ENCODE peak calls at places on chromosome 22, in eight cellular contexts. U, Z, W, C, N, J, H and G are unnamed samples.

GRCh38 chr22:37549704-37550059 is 10.6 kb upstream of the CDC42EP1 start:
- DNase-seq in U (no peak), Z (no peak), W (no peak), C (no peak), N (peak; percentile 64), J (no peak), H (peak; percentile 70), G (no peak)

GRCh38 chr22:28795932-28796856 is 4.2 kb downstream of the XBP1 start:
- DNase-seq in U (no peak), Z (no peak), W (no peak), C (no peak), N (no peak), J (no peak), H (no peak), G (no peak)

GRCh38 chr22:22074634-22075381 is 92.2 kb upstream of the TOP3B start:
- DNase-seq in U (no peak), Z (peak; percentile 33), W (no peak), C (no peak), N (peak; percentile 35), J (no peak), H (no peak), G (no peak)

GRCh38 chr22:19051381-19051780 is 70.8 kb downstream of the DGCR2 start:
- DNase-seq in U (no peak), Z (no peak), W (no peak), C (no peak), N (no peak), J (no peak), H (no peak), G (no peak)

GRCh38 chr22:45538284-45538683 is 35.6 kb downstream of the FBLN1 start:
- DNase-seq in U (no peak), Z (no peak), W (no peak), C (no peak), N (peak; percentile 4), J (no peak), H (peak; percentile 52), G (no peak)

GRCh38 chr22:50256936-50257440 is 4.5 kb downstream of the MAPK12 start:
- DNase-seq in U (no peak), Z (no peak), W (no peak), C (no peak), N (no peak), J (no peak), H (no peak), G (no peak)

GRCh38 chr22:31579835-31580242 is 82.2 kb downstream of the PISD start:
- DNase-seq in U (no peak), Z (no peak), W (no peak), C (no peak), N (peak; percentile 34), J (no peak), H (no peak), G (no peak)

GRCh38 chr22:43811777-43812148 is 342 bp downstream of the EFCAB6 start:
- DNase-seq in U (peak; percentile 13), Z (peak; percentile 8), W (no peak), C (no peak), N (peak; percentile 55), J (no peak), H (no peak), G (no peak)

GRCh38 chr22:44495629-44496028 is 2.4 kb downstream of the RTL6 start:
- DNase-seq in U (no peak), Z (no peak), W (no peak), C (no peak), N (no peak), J (no peak), H (no peak), G (no peak)

GRCh38 chr22:17159504-17159951 is 451 bp upstream of the HDHD5 start:
- DNase-seq in U (peak; percentile 62), Z (peak; percentile 61), W (no peak), C (no peak), N (peak; percentile 78), J (no peak), H (peak; percentile 45), G (peak; percentile 52)

GRCh38 chr22:44889233-44889878 is 120.4 kb downstream of the PHF21B start:
- DNase-seq in U (no peak), Z (no peak), W (no peak), C (no peak), N (no peak), J (no peak), H (no peak), G (no peak)

GRCh38 chr22:25655536-25655935 is 86.5 kb upstream of the MYO18B start:
- DNase-seq in U (no peak), Z (no peak), W (no peak), C (no peak), N (no peak), J (no peak), H (no peak), G (no peak)

GRCh38 chr22:37161442-37161841 is 11.7 kb upstream of the IL2RB start:
- DNase-seq in U (no peak), Z (peak; percentile 10), W (no peak), C (no peak), N (no peak), J (no peak), H (no peak), G (no peak)

GRCh38 chr22:29879738-29880137 is 3.2 kb upstream of the MTMR3 start:
- DNase-seq in U (no peak), Z (peak; percentile 3), W (no peak), C (no peak), N (no peak), J (no peak), H (no peak), G (no peak)

GRCh38 chr22:32469799-32470212 is 4.8 kb upstream of the FBXO7 start:
- DNase-seq in U (peak; percentile 10), Z (peak; percentile 29), W (no peak), C (no peak), N (peak; percentile 55), J (peak; percentile 32), H (peak; percentile 38), G (no peak)

GRCh38 chr22:36237462-36238347 is 1.6 kb downstream of the APOL2 start:
- DNase-seq in U (peak; percentile 43), Z (peak; percentile 39), W (no peak), C (no peak), N (no peak), J (no peak), H (no peak), G (no peak)

GRCh38 chr22:17980638-17981051 is 43.7 kb downstream of the MICAL3 start:
- DNase-seq in U (peak; percentile 81), Z (no peak), W (peak; percentile 52), C (no peak), N (peak; percentile 73), J (no peak), H (no peak), G (peak; percentile 39)

GRCh38 chr22:41951898-41952474 is at the start of gene SMIM45:
- DNase-seq in U (no peak), Z (no peak), W (no peak), C (no peak), N (no peak), J (no peak), H (no peak), G (no peak)

GRCh38 chr22:24067587-24068376 is 56.7 kb downstream of the CABIN1 start:
- DNase-seq in U (peak; percentile 53), Z (no peak), W (no peak), C (no peak), N (no peak), J (no peak), H (no peak), G (no peak)

GRCh38 chr22:46594947-46595298 is 25.3 kb upstream of the GRAMD4 start:
- DNase-seq in U (no peak), Z (no peak), W (no peak), C (no peak), N (no peak), J (no peak), H (no peak), G (no peak)
- H3K27ac ChIP-seq in U (no peak overlapping the region), Z (no peak overlapping the region), W (no peak overlapping the region), C (no peak overlapping the region), N (no peak overlapping the region), J (no peak overlapping the region), H (no peak overlapping the region), G (peak overlapping the region; percentile 96)

DNA sequence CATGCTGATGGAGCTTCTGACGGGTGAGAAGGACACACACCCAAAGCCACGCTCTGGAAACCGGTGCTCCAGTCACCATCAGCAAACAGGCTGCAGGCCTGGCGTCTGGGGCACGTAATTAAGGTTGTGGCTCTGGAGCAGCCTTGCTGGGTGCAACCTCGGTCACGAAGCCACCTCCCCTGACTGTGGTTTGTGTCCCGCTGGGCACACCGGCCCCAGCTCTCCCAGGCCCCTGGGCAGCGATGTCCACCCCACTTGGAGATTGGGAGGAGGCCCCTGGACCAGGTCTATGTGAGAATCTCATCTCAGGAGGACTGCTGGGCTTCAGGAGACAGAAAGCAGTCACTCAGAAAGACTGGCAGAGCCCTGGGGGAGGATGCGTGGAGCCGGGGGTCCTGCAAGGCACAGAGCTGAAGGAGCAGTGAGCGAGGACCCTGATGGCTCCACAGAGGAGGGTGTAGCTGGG is 631.6 kb downstream of the BRD1 start:
- DNase-seq in U (no peak), Z (no peak), W (no peak), C (no peak), N (no peak), J (no peak), H (no peak), G (no peak)
- H3K9me3 ChIP-seq in U (no peaks in the 10 kb centered on the region), Z (no peaks in the 10 kb centered on the region), W (no peaks in the 10 kb centered on the region), C (no peaks in the 10 kb centered on the region), N (no peaks in the 10 kb centered on the region), J (peaks cover 89% of the 10 kb centered on the region), H (no peaks in the 10 kb centered on the region), G (no peaks in the 10 kb centered on the region)

GRCh38 chr22:40118979-40119378 is 58.7 kb upstream of the TNRC6B start:
- DNase-seq in U (no peak), Z (no peak), W (no peak), C (no peak), N (no peak), J (no peak), H (no peak), G (no peak)
- H3K27ac ChIP-seq in U (no peak overlapping the region), Z (no peak overlapping the region), W (no peak overlapping the region), C (no peak overlapping the region), N (no peak overlapping the region), J (no peak overlapping the region), H (no peak overlapping the region), G (no peak overlapping the region)

DNA sequence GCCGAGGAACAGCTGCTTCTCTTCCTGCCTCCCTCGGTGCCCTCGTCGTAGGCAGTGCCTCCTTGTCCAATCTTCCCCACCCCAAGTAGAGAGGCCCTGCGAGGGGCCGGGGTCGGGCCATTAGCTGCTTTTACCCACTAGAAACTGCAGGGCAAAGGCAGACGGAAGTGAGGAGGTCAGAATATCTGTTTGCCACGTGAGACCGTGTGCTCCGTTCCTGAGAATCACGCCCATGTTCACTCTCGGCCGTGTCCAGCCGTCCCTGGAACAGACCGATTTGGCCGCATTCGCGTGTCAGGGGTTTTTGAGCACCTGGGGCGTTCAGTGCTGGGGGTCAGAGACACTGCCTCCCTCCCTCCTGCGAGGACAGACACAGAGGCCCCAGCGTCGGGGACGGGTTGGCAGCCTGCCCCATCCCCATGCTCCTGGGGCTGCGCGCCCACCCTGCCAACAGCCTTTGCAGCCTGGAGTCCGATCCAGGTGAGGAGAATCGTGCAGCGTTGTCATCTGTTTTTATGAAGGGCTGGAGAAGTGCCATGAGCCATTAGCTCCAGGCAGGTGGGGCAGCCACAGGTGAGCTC is 982.2 kb downstream of the BRD1 start:
- DNase-seq in U (no peak), Z (no peak), W (no peak), C (no peak), N (no peak), J (no peak), H (no peak), G (no peak)
- H3K9me3 ChIP-seq in U (no peaks in the 10 kb centered on the region), Z (no peaks in the 10 kb centered on the region), W (no peaks in the 10 kb centered on the region), C (no peaks in the 10 kb centered on the region), N (no peaks in the 10 kb centered on the region), J (peaks cover 94% of the 10 kb centered on the region), H (no peaks in the 10 kb centered on the region), G (no peaks in the 10 kb centered on the region)